ENCODE peak calls at places on chromosomes 11 and 22, in four cellular contexts. One of them, this sample, is unnamed. For H3K4me1, the result is how much of the 10 kb centered on the place peaks cover.

GRCh38 chr11:3866206-3866605 is 10.7 kb downstream of the STIM1 start:
- DNase-seq in mesendoderm: peak
- DNase-seq in H9: no peak
- DNase-seq in neuronal stem cell: no peak
- DNase-seq in this sample: peak

GRCh38 chr22:35010543-35010942 is 55.4 kb upstream of the ISX start:
- DNase-seq in H9: no peak
- DNase-seq in neuronal stem cell: no peak
- DNase-seq in mesendoderm: no peak
- DNase-seq in this sample: no peak

GRCh38 chr11:106159846-106160245 is 82.4 kb downstream of the AASDHPPT start:
- DNase-seq in mesendoderm: no peak
- DNase-seq in neuronal stem cell: no peak
- DNase-seq in H9: no peak
- DNase-seq in this sample: no peak

GRCh38 chr11:6480299-6480914 is 724 bp downstream of the ARFIP2 start:
- DNase-seq in neuronal stem cell: no peak
- DNase-seq in mesendoderm: no peak
- DNase-seq in H9: no peak
- DNase-seq in this sample: peak

GRCh38 chr11:88420165-88420781 is 82.7 kb upstream of the CTSC start:
- DNase-seq in H9: no peak
- DNase-seq in neuronal stem cell: no peak
- DNase-seq in mesendoderm: no peak
- DNase-seq in this sample: peak

GRCh38 chr11:12182650-12183511 is 72.5 kb downstream of the MICAL2 start:
- DNase-seq in mesendoderm: peak
- DNase-seq in H9: no peak
- DNase-seq in neuronal stem cell: no peak
- DNase-seq in this sample: peak

GRCh38 chr11:37313266-37313665 is 715.2 kb upstream of the RAG2 start:
- DNase-seq in H9: no peak
- DNase-seq in mesendoderm: no peak
- DNase-seq in neuronal stem cell: no peak
- DNase-seq in this sample: no peak

GRCh38 chr22:22462813-22463567 is 45.6 kb downstream of the ZNF280B start:
- DNase-seq in H9: no peak
- DNase-seq in mesendoderm: peak
- DNase-seq in neuronal stem cell: no peak
- DNase-seq in this sample: peak

GRCh38 chr11:116446048-116446399 is 326.8 kb downstream of the BUD13 start:
- DNase-seq in mesendoderm: no peak
- DNase-seq in H9: no peak
- DNase-seq in neuronal stem cell: no peak
- DNase-seq in this sample: no peak

GRCh38 chr11:64607381-64608259 is 16.6 kb downstream of the SLC22A12 start:
- DNase-seq in H9: no peak
- DNase-seq in mesendoderm: no peak
- DNase-seq in neuronal stem cell: no peak
- DNase-seq in this sample: no peak

GRCh38 chr22:28252539-28252938 is 333.5 kb upstream of the PITPNB start:
- DNase-seq in H9: no peak
- DNase-seq in mesendoderm: no peak
- DNase-seq in neuronal stem cell: no peak
- DNase-seq in this sample: no peak

GRCh38 chr22:47372111-47372581 is 609.7 kb downstream of the TBC1D22A start:
- DNase-seq in H9: no peak
- DNase-seq in neuronal stem cell: no peak
- DNase-seq in mesendoderm: no peak
- DNase-seq in this sample: no peak

GRCh38 chr22:37999640-38000272 is 15.4 kb upstream of the SOX10 start:
- DNase-seq in mesendoderm: peak
- DNase-seq in H9: no peak
- DNase-seq in neuronal stem cell: no peak
- DNase-seq in this sample: peak

GRCh38 chr22:22951035-22951434 is 63.4 kb downstream of the IGLL5 start:
- DNase-seq in mesendoderm: no peak
- DNase-seq in H9: no peak
- DNase-seq in neuronal stem cell: no peak
- DNase-seq in this sample: no peak

GRCh38 chr11:134949121-134949591 is 537.1 kb upstream of the B3GAT1 start:
- DNase-seq in H9: no peak
- DNase-seq in mesendoderm: peak
- DNase-seq in neuronal stem cell: no peak
- DNase-seq in this sample: no peak

GRCh38 chr22:29011200-29011867 is 50.3 kb downstream of the C22orf31 start:
- DNase-seq in neuronal stem cell: peak
- DNase-seq in H9: no peak
- DNase-seq in mesendoderm: no peak
- DNase-seq in this sample: no peak

GRCh38 chr11:108713076-108713790 is 48.4 kb downstream of the DDX10 start:
- DNase-seq in mesendoderm: no peak
- DNase-seq in neuronal stem cell: no peak
- DNase-seq in H9: no peak
- DNase-seq in this sample: no peak

GRCh38 chr11:7638710-7639642 is 34.3 kb downstream of the CYB5R2 start:
- DNase-seq in H9: no peak
- DNase-seq in mesendoderm: no peak
- DNase-seq in neuronal stem cell: no peak
- DNase-seq in this sample: no peak

GRCh38 chr11:133175111-133175510 is 357.2 kb downstream of the OPCML start:
- DNase-seq in mesendoderm: no peak
- DNase-seq in H9: no peak
- DNase-seq in neuronal stem cell: no peak
- DNase-seq in this sample: no peak

GRCh38 chr11:117381988-117382387 is 54.3 kb downstream of the CEP164 start:
- DNase-seq in mesendoderm: no peak
- DNase-seq in H9: no peak
- DNase-seq in neuronal stem cell: no peak
- DNase-seq in this sample: no peak

GRCh38 chr11:120746836-120747609 is 235.5 kb downstream of the GRIK4 start:
- DNase-seq in mesendoderm: no peak
- DNase-seq in neuronal stem cell: no peak
- DNase-seq in H9: no peak
- DNase-seq in this sample: no peak

GRCh38 chr11:12474871-12475270 is 97.5 kb downstream of the PARVA start:
- DNase-seq in neuronal stem cell: no peak
- DNase-seq in mesendoderm: no peak
- DNase-seq in H9: no peak
- DNase-seq in this sample: no peak

GRCh38 chr22:49590851-49591445 is 236.7 kb downstream of the BRD1 start:
- DNase-seq in mesendoderm: no peak
- DNase-seq in H9: no peak
- DNase-seq in neuronal stem cell: no peak
- DNase-seq in this sample: no peak

GRCh38 chr11:13261600-13262061 is 16.0 kb upstream of the BMAL1 start:
- DNase-seq in neuronal stem cell: no peak
- DNase-seq in H9: no peak
- DNase-seq in mesendoderm: peak
- DNase-seq in this sample: peak

GRCh38 chr22:21917206-21917958 is 35.3 kb downstream of the PPM1F start:
- DNase-seq in mesendoderm: peak
- DNase-seq in H9: no peak
- DNase-seq in neuronal stem cell: no peak
- DNase-seq in this sample: peak

GRCh38 chr11:2728663-2729332 is 29.0 kb upstream of the KCNQ1OT1 start:
- DNase-seq in H9: no peak
- DNase-seq in mesendoderm: no peak
- DNase-seq in neuronal stem cell: no peak
- DNase-seq in this sample: no peak

GRCh38 chr11:92396133-92396532 is 171.5 kb downstream of the FAT3 start:
- DNase-seq in neuronal stem cell: no peak
- DNase-seq in H9: no peak
- DNase-seq in mesendoderm: no peak
- DNase-seq in this sample: no peak

GRCh38 chr22:31676700-31677099 is 14.7 kb upstream of the PISD start:
- DNase-seq in H9: peak
- DNase-seq in neuronal stem cell: peak
- DNase-seq in mesendoderm: peak
- DNase-seq in this sample: peak

GRCh38 chr22:29458551-29458950 is 20.2 kb downstream of the RFPL1 start:
- DNase-seq in neuronal stem cell: no peak
- DNase-seq in mesendoderm: no peak
- DNase-seq in H9: no peak
- DNase-seq in this sample: no peak

GRCh38 chr11:57584341-57584740 is 13.1 kb upstream of the SERPING1 start:
- DNase-seq in mesendoderm: no peak
- DNase-seq in H9: no peak
- DNase-seq in neuronal stem cell: no peak
- DNase-seq in this sample: no peak

GRCh38 chr11:34641456-34641855 is 20.6 kb downstream of the EHF start:
- DNase-seq in mesendoderm: no peak
- DNase-seq in neuronal stem cell: no peak
- DNase-seq in H9: no peak
- DNase-seq in this sample: no peak

GRCh38 chr11:28730336-28730735 is 622.1 kb downstream of the METTL15 start:
- DNase-seq in mesendoderm: no peak
- DNase-seq in neuronal stem cell: no peak
- DNase-seq in H9: no peak
- DNase-seq in this sample: peak

GRCh38 chr22:21802056-21802455 is 65.4 kb downstream of the MAPK1 start:
- DNase-seq in mesendoderm: no peak
- DNase-seq in neuronal stem cell: no peak
- DNase-seq in H9: no peak
- DNase-seq in this sample: no peak

GRCh38 chr11:2113776-2114175 is 25.4 kb downstream of the IGF2 start:
- DNase-seq in neuronal stem cell: no peak
- DNase-seq in mesendoderm: no peak
- DNase-seq in H9: no peak
- DNase-seq in this sample: no peak

GRCh38 chr11:94671553-94672366 is 96.4 kb upstream of the AMOTL1 start:
- DNase-seq in neuronal stem cell: no peak
- DNase-seq in H9: no peak
- DNase-seq in mesendoderm: no peak
- DNase-seq in this sample: no peak

GRCh38 chr11:67056640-67057409 is at the start of gene RHOD:
- DNase-seq in neuronal stem cell: peak
- DNase-seq in H9: peak
- DNase-seq in mesendoderm: peak
- DNase-seq in this sample: peak
- H3K4me1 ChIP-seq in neuronal stem cell: under half
- H3K4me1 ChIP-seq in H9: under half
- H3K4me1 ChIP-seq in mesendoderm: under half
- H3K4me1 ChIP-seq in this sample: under half

DNA sequence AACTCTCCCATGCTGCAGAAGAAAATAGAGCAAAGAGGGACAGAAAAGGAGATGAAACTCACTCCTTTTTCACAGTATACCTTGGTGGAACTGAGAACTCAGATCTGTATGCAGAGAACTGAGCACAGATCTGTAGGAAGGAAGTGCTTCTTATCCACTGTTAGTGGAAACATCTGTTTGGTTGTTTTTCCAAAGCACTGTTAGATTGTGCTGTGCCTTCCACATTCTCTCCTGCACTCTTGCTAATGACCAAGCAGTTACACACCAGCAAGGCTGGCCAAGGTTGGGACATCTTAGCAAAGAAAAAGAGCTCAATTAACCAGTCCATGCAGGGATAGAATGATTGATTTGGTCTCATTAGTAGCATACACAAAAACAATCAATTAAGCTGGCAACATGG is 20.1 kb upstream of the SIK2 start:
- DNase-seq in H9: no peak
- DNase-seq in neuronal stem cell: no peak
- DNase-seq in mesendoderm: no peak
- DNase-seq in this sample: no peak
- H2AK5ac ChIP-seq in H9: no peak
- H2AK5ac ChIP-seq in neuronal stem cell: no peak
- H2AK5ac ChIP-seq in mesendoderm: no peak
- H2AK5ac ChIP-seq in this sample: no peak

DNA sequence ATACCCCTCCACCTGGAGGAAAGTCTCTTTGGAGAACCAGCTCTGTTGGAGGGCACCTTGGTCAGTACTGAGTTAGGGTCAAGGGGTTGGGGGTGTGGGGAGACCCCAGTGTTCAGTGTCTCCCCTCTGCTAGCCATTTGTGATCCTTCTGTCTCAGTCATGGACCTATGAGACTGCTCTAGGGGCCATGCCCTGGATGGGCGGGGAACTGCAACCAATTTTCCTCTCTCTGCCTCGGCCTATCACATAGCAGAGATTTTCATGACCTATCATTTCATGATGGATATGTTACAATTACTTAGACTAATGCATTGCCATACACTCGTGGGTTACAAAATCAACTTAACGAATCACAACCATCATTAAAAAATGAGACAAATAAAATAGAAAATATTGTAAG is 7.4 kb downstream of the OTOG start:
- DNase-seq in neuronal stem cell: no peak
- DNase-seq in mesendoderm: no peak
- DNase-seq in H9: no peak
- DNase-seq in this sample: no peak
- H2BK5ac ChIP-seq in neuronal stem cell: no peak
- H2BK5ac ChIP-seq in mesendoderm: no peak
- H2BK5ac ChIP-seq in H9: no peak
- H2BK5ac ChIP-seq in this sample: no peak

DNA sequence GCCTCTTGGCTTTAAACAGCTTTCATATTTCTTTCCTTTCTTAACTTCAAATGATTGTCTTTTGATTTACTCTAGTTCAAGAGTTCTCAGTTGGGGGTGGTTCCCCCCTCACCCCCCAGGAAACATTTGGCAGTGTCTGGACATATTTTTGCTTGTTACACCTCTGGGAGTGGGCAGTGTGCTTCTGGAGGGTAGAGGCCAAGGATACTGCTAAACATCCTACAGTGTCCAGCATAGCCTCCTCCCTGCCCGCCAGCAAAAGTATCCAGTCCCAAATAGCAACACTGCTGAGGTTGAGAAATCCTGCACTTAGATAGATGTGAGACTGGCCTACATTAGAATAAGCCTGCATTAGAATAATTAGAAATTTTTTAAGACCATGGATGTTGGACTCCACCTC is 3.2 kb downstream of the PPP6R3 start:
- DNase-seq in mesendoderm: no peak
- DNase-seq in neuronal stem cell: no peak
- DNase-seq in H9: no peak
- DNase-seq in this sample: no peak
- H3K4me1 ChIP-seq in mesendoderm: under half
- H3K4me1 ChIP-seq in neuronal stem cell: under half
- H3K4me1 ChIP-seq in H9: under half
- H3K4me1 ChIP-seq in this sample: under half